ENCODE peak calls at places on chromosomes 2 and 18, in nine cellular contexts. U is epithelial cell of prostate; D is GM12891; E is activated T-cell treated with anti-CD3 and anti-CD28 coated beads, Interleukin-2, amount 50 U/mL, for 4 hours; Q is activated naive CD4-positive, alpha-beta T cell; Y is GM04504; N is naive B cell; S is stimulated activated CD8-positive, alpha-beta memory T cell treated with anti-CD3 and anti-CD28 coated beads, Interleukin-4, amount 100 ng/mL, for 4 hours; O is fibroblast of pulmonary artery. Z is an unnamed sample.

GRCh38 chr18:63237486-63237885 is 82.1 kb downstream of the BCL2 start:
- DNase-seq in U (no peak), D (no peak), E (no peak), Q (no peak), Y (no peak), N (no peak), S (no peak), O (peak; percentile 78), Z (no peak)

GRCh38 chr2:134745023-134745422 is 26.2 kb upstream of the TMEM163 start:
- DNase-seq in U (no peak), D (no peak), E (no peak), Q (no peak), Y (no peak), N (no peak), S (no peak), O (no peak), Z (no peak)

GRCh38 chr18:2515408-2515807 is 55.9 kb downstream of the METTL4 start:
- DNase-seq in U (peak; percentile 36), D (no peak), E (no peak), Q (no peak), Y (peak; percentile 74), N (no peak), S (no peak), O (peak; percentile 84), Z (no peak)

GRCh38 chr2:181742908-181743722 is 62.8 kb upstream of the NEUROD1 start:
- DNase-seq in U (peak; percentile 14), D (no peak), E (peak; percentile 8), Q (no peak), Y (peak; percentile 32), N (peak; percentile 16), S (peak; percentile 10), O (peak; percentile 82), Z (no peak)

GRCh38 chr2:119823734-119824334 is 64.1 kb downstream of the PTPN4 start:
- DNase-seq in U (no peak), D (peak; percentile 11), E (peak; percentile 31), Q (no peak), Y (no peak), N (no peak), S (no peak), O (peak; percentile 76), Z (no peak)

GRCh38 chr2:165892541-165892940 is 61.0 kb downstream of the TTC21B start:
- DNase-seq in U (no peak), D (no peak), E (no peak), Q (no peak), Y (no peak), N (no peak), S (no peak), O (no peak), Z (no peak)

GRCh38 chr2:200788129-200788718 is 23.5 kb upstream of the BZW1 start:
- DNase-seq in U (no peak), D (no peak), E (no peak), Q (no peak), Y (peak; percentile 47), N (no peak), S (no peak), O (peak; percentile 86), Z (no peak)

GRCh38 chr2:190819835-190820234 is 60.8 kb upstream of the GLS start:
- DNase-seq in U (no peak), D (no peak), E (no peak), Q (no peak), Y (peak; percentile 94), N (no peak), S (no peak), O (peak; percentile 88), Z (no peak)

GRCh38 chr2:227862227-227862740 is 9.1 kb upstream of the DAW1 start:
- DNase-seq in U (no peak), D (peak; percentile 20), E (no peak), Q (no peak), Y (no peak), N (no peak), S (no peak), O (peak; percentile 89), Z (no peak)

GRCh38 chr18:48920408-48921038 is 30.2 kb downstream of the SMAD7 start:
- DNase-seq in U (no peak), D (no peak), E (no peak), Q (no peak), Y (no peak), N (no peak), S (no peak), O (no peak), Z (no peak)

GRCh38 chr2:60948926-60949579 is 67.7 kb downstream of the REL start:
- DNase-seq in U (peak; percentile 90), D (no peak), E (no peak), Q (no peak), Y (no peak), N (no peak), S (no peak), O (peak; percentile 20), Z (no peak)

GRCh38 chr18:12307871-12308385 is at the start of gene TUBB6:
- DNase-seq in U (no peak), D (peak; percentile 87), E (no peak), Q (no peak), Y (peak; percentile 65), N (peak; percentile 61), S (no peak), O (peak; percentile 84), Z (no peak)

Z was measured in activated T-helper 1 cell treated with anti-CD3 and anti-CD28 coated beads, Interleukin-2, amount 50 U/mL, for 16 hours.